ENCODE peak calls at places on chromosomes 12 and 14, in five cellular contexts. B is endothelial cell of umbilical vein, E is cardiac muscle cell, D is HAP-1, O is neuronal stem cell. Q is an unnamed sample.

GRCh38 chr12:89880695-89881350 is 172.2 kb upstream of the ATP2B1 start:
- DNase-seq in E (no peak), O (no peak), B (no peak), D (no peak), Q (no peak)

GRCh38 chr14:37857774-37858266 is 262.4 kb downstream of the TTC6 start:
- DNase-seq in B (no peak), O (no peak), D (no peak), E (no peak), Q (no peak)

GRCh38 chr12:1928439-1929121 is 10.1 kb upstream of the CACNA2D4 start:
- DNase-seq in E (no peak), D (peak; percentile 2), O (no peak), B (no peak), Q (no peak)

GRCh38 chr12:52038447-52038846 is 12.8 kb upstream of the NR4A1 start:
- DNase-seq in E (no peak), D (no peak), O (no peak), B (peak; percentile 30), Q (no peak)

GRCh38 chr14:89673499-89674225 is 256.6 kb upstream of the FOXN3 start:
- DNase-seq in D (no peak), B (no peak), E (peak; percentile 34), O (no peak), Q (no peak)

GRCh38 chr14:105866841-105867321 is 340.5 kb downstream of the TMEM121 start:
- DNase-seq in B (no peak), D (peak; percentile 2), E (no peak), O (no peak), Q (no peak)

GRCh38 chr14:58426819-58427288 is 477 bp downstream of the TIMM9 start:
- DNase-seq in B (peak; percentile 72), O (peak; percentile 77), E (peak; percentile 80), D (peak; percentile 76), Q (peak; percentile 86)

GRCh38 chr12:47236109-47236714 is 156.5 kb upstream of the AMIGO2 start:
- DNase-seq in O (no peak), B (no peak), E (peak; percentile 91), D (no peak), Q (no peak)

GRCh38 chr12:85641796-85642195 is 194.4 kb downstream of the RASSF9 start:
- DNase-seq in E (no peak), D (no peak), B (no peak), O (no peak), Q (no peak)

GRCh38 chr14:22928237-22929103 is 706 bp downstream of the PRMT5 start:
- DNase-seq in O (no peak), B (peak; percentile 26), D (peak; percentile 16), E (no peak), Q (no peak)

GRCh38 chr14:50768693-50769092 is 62.3 kb downstream of the NIN start:
- DNase-seq in D (no peak), O (no peak), B (no peak), E (peak; percentile 25), Q (no peak)

GRCh38 chr12:57223191-57224165 is 6.0 kb upstream of the SHMT2 start:
- DNase-seq in B (no peak), E (no peak), D (no peak), O (no peak), Q (no peak)

GRCh38 chr12:46133751-46134150 is 135.1 kb downstream of the SLC38A1 start:
- DNase-seq in O (no peak), B (no peak), E (peak; percentile 37), D (no peak), Q (no peak)

GRCh38 chr12:11672833-11673232 is 23.4 kb downstream of the ETV6 start:
- DNase-seq in D (no peak), B (no peak), E (peak; percentile 20), O (no peak), Q (no peak)

GRCh38 chr12:13088503-13088902 is 15.0 kb downstream of the GSG1 start:
- DNase-seq in B (no peak), O (no peak), E (no peak), D (peak; percentile 45), Q (peak; percentile 85)

GRCh38 chr14:32703246-32703645 is 235.4 kb upstream of the NPAS3 start:
- DNase-seq in B (peak; percentile 20), D (no peak), O (no peak), E (peak; percentile 79), Q (no peak)

GRCh38 chr12:75815756-75816155 is 215.8 kb downstream of the PHLDA1 start:
- DNase-seq in O (no peak), B (no peak), D (no peak), E (no peak), Q (no peak)

GRCh38 chr12:12735301-12735700 is 18.1 kb downstream of the CDKN1B start:
- DNase-seq in E (peak; percentile 60), D (no peak), B (peak; percentile 14), O (no peak), Q (no peak)

GRCh38 chr12:53717319-53717718 is 9.9 kb downstream of the CALCOCO1 start:
- DNase-seq in D (no peak), E (no peak), O (no peak), B (no peak), Q (no peak)

GRCh38 chr12:110093631-110094311 is 30.4 kb upstream of the IFT81 start:
- DNase-seq in B (no peak), O (no peak), E (no peak), D (no peak), Q (peak; percentile 70)

GRCh38 chr14:104876251-104876699 is 11.2 kb downstream of the CEP170B start:
- DNase-seq in O (no peak), D (peak; percentile 62), E (peak; percentile 25), B (no peak), Q (peak; percentile 71)

GRCh38 chr12:93825501-93825888 is 148.3 kb downstream of the CRADD start:
- DNase-seq in O (no peak), D (no peak), B (no peak), E (peak; percentile 47), Q (peak; percentile 67)
- H3K4me3 ChIP-seq in O (no peak overlapping the region), D (no peak overlapping the region), B (no peak overlapping the region), E (no peak overlapping the region), Q (no peak overlapping the region)

GRCh38 chr14:103116645-103117044 is 6.6 kb upstream of the TNFAIP2 start:
- DNase-seq in B (no peak), E (no peak), O (no peak), D (no peak), Q (no peak)
- H3K4me1 ChIP-seq in B (peaks cover 13% of the 10 kb centered on the region), E (peaks cover 6% of the 10 kb centered on the region), O (peaks cover 5% of the 10 kb centered on the region), D (no peaks in the 10 kb centered on the region), Q (peaks cover 3% of the 10 kb centered on the region)

DNA sequence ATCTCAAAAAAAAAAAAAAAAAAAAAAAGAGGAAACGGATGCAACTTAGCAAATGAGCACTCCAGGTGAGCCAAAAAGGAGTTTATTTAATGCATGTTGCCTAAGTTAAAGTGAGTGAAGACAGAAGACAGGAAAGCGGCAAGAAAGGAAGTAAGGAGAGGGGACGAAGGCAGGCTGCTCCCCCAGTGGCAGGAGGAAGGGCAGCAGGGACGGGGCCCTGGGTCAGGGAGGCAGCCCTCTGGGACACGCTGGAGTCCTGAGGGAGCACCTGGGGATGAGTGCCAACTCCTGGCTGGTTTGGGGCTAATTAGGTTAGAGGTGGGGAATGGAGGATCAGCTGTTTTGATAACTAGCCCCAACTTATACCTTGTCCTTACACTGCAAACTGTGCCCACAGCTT is 37.0 kb upstream of the SPTLC2 start:
- DNase-seq in B (no peak), O (no peak), D (peak; percentile 46), E (no peak), Q (peak; percentile 24)
- H3K4me3 ChIP-seq in B (no peak overlapping the region), O (no peak overlapping the region), D (no peak overlapping the region), E (no peak overlapping the region), Q (no peak overlapping the region)

GRCh38 chr12:104522985-104523719 is 66.4 kb downstream of the CHST11 start:
- DNase-seq in E (no peak), B (peak; percentile 26), D (no peak), O (no peak), Q (no peak)
- H3K4me1 ChIP-seq in E (peaks cover 51% of the 10 kb centered on the region), B (peaks cover 18% of the 10 kb centered on the region), D (no peaks in the 10 kb centered on the region), O (peaks cover 13% of the 10 kb centered on the region), Q (peaks cover 13% of the 10 kb centered on the region)

DNA sequence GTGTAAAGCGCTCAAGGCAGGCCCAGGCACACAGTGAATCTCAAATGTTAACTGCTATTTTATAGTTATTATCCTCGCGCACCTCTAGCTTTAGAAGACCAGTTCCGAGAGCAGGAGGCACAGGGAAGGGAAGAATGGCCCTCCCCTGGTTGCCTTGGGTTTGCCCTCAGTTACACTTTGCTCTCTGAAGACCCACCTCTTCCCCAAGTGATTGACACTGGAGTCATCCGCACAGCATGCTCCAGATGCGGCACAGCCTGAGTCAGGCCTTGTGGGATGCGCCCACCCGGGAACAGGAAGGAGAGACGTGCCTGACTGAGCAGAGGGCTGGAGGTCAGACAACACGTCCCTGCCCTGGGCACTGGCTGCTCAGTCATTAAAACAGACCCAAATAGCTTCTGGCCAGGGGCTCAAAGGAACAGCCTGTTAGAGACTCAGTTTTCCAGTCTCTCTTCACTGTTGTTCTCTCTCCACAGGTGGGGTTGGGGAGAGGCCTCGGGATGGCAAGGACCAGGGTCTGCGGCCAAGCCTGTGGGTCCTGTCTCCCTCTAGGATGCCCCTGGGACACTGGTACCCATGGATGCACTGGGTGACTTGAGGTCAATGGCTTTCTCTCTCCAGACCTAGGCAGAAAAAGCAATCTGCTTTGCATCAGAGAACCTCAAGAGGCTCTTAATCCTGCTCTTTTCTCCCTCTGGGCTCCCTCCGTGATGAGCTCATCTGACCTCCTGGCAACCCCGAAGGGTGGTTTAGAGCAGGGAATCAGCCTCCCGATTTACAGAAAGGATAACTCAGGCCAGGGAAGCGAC is 13.6 kb upstream of the MLXIP start:
- DNase-seq in D (peak; percentile 76), O (no peak), B (peak; percentile 69), E (peak; percentile 92), Q (peak; percentile 73)
- H3K4me3 ChIP-seq in D (peak overlapping the region; percentile 26), O (no peak overlapping the region), B (no peak overlapping the region), E (no peak overlapping the region), Q (no peak overlapping the region)

DNA sequence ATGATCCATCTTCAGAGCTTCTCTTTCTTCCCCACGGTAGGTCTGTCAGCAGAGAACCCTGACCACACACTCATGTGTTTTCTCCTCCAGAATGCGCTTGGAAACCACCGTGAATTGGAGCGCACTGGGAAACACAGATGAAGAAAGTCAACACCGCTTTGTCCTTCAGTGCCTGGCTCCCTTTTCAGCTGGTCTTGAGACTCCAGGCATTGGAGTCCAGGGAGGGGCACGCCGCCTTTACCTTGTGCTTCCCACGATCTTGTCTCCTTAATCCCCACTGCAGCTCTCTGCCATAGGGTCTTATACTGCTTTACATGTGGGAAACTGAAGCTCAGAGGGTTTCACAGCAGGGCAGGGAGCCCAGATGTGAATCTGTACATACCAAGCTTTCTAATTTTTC is 1.1 kb downstream of the FAM90A1 start:
- DNase-seq in D (no peak), O (no peak), B (no peak), E (no peak), Q (no peak)
- H3K4me1 ChIP-seq in D (no peaks in the 10 kb centered on the region), O (no peaks in the 10 kb centered on the region), B (no peaks in the 10 kb centered on the region), E (no peaks in the 10 kb centered on the region), Q (no peaks in the 10 kb centered on the region)

Q was measured in mesendoderm.